ENCODE peak calls at places on chromosomes 3 and 15, in eight cellular contexts. K is mucosa of descending colon, P is A673, I is transverse colon, V is PC-3, A is IMR-90, B is right atrium auricular region, U is astrocyte. H is an unnamed sample.

GRCh38 chr3:172153335-172153861 is 114.0 kb downstream of the FNDC3B start:
- DNase-seq in K (peak; percentile 83), P (no peak), I (peak; percentile 87), V (peak; percentile 97), A (peak; percentile 99), B (peak; percentile 96), U (peak; percentile 100), H (peak; percentile 86)

GRCh38 chr15:66841953-66842681 is 140.1 kb downstream of the SMAD6 start:
- DNase-seq in K (peak; percentile 85), P (no peak), I (peak; percentile 83), V (peak; percentile 82), A (peak; percentile 89), B (peak; percentile 94), U (peak; percentile 83), H (peak; percentile 85)

GRCh38 chr15:51375966-51376640 is 34.6 kb downstream of the GLDN start:
- DNase-seq in K (no peak), P (no peak), I (no peak), V (peak; percentile 76), A (peak; percentile 80), B (no peak), U (peak; percentile 61), H (no peak)

GRCh38 chr15:96549136-96549535 is 218.6 kb downstream of the NR2F2 start:
- DNase-seq in K (no peak), P (no peak), I (no peak), V (no peak), A (no peak), B (no peak), U (no peak), H (no peak)

GRCh38 chr3:100124116-100124767 is 9.9 kb upstream of the FILIP1L start:
- DNase-seq in K (no peak), P (no peak), I (no peak), V (no peak), A (no peak), B (no peak), U (no peak), H (no peak)

GRCh38 chr15:23687143-23687470 is at the start of gene NDN:
- DNase-seq in K (peak; percentile 77), P (no peak), I (peak; percentile 41), V (no peak), A (peak; percentile 52), B (no peak), U (peak; percentile 49), H (peak; percentile 42)

GRCh38 chr15:90598053-90598577 is 68.4 kb downstream of the CRTC3 start:
- DNase-seq in K (peak; percentile 74), P (no peak), I (peak; percentile 79), V (no peak), A (no peak), B (peak; percentile 70), U (no peak), H (peak; percentile 49)

GRCh38 chr3:129554356-129555120 is 11.6 kb downstream of the H1-8 start:
- DNase-seq in K (no peak), P (no peak), I (no peak), V (no peak), A (no peak), B (no peak), U (no peak), H (no peak)

GRCh38 chr3:112002458-112002971 is 3.8 kb downstream of the TAGLN3 start:
- DNase-seq in K (no peak), P (no peak), I (no peak), V (peak; percentile 91), A (peak; percentile 81), B (no peak), U (peak; percentile 60), H (no peak)

GRCh38 chr3:6113338-6113737 is 747.6 kb upstream of the GRM7 start:
- DNase-seq in K (no peak), P (no peak), I (no peak), V (no peak), A (no peak), B (no peak), U (peak; percentile 5), H (no peak)

GRCh38 chr3:139533781-139534443 is 5.6 kb downstream of the RBP1 start:
- DNase-seq in K (no peak), P (peak; percentile 76), I (no peak), V (peak; percentile 74), A (peak; percentile 65), B (no peak), U (peak; percentile 86), H (no peak)

GRCh38 chr3:178901204-178901603 is 170.4 kb downstream of the ZMAT3 start:
- DNase-seq in K (no peak), P (no peak), I (no peak), V (no peak), A (no peak), B (no peak), U (no peak), H (no peak)

GRCh38 chr3:170679190-170679589 is 93.3 kb upstream of the SLC7A14 start:
- DNase-seq in K (no peak), P (no peak), I (no peak), V (no peak), A (no peak), B (no peak), U (no peak), H (no peak)

DNA sequence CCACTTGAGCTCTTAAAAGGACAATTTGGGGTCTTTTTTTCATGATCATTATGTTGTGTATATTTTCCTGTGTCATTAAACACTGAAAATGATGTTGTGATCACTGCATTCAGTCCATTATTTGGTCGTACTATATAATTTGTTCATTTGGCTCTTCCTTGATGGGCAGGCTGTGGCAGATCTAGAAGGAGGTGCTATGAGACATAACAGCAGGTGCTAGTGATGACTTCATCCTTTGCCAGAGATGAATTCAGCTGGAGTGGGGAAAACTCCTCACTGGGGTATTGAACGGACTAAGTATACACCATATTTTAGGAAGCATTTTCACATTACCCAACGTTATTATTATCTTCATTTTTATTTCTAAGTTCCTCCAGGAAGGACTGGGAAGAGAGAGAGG is 12.0 kb downstream of the CMTM7 start:
- DNase-seq in K (no peak), P (no peak), I (no peak), V (no peak), A (no peak), B (no peak), U (no peak), H (no peak)
- H3K4me1 ChIP-seq in K (peaks cover 15% of the 10 kb centered on the region), P (peaks cover 10% of the 10 kb centered on the region), I (peaks cover 16% of the 10 kb centered on the region), V (peaks cover 23% of the 10 kb centered on the region), A (peaks cover 5% of the 10 kb centered on the region), B (no peaks in the 10 kb centered on the region), U (peaks cover 9% of the 10 kb centered on the region), H (peaks cover 2% of the 10 kb centered on the region)

GRCh38 chr15:26867199-26868007 is 541 bp downstream of the GABRA5 start:
- DNase-seq in K (no peak), P (no peak), I (no peak), V (no peak), A (no peak), B (no peak), U (no peak), H (no peak)
- H3K4me3 ChIP-seq in K (no peak overlapping the region), P (no peak overlapping the region), I (no peak overlapping the region), V (no peak overlapping the region), A (no peak overlapping the region), B (peak overlapping the region; percentile 50), U (peak overlapping the region; percentile 49), H (no peak overlapping the region)

GRCh38 chr3:187960820-187961219 is 193.1 kb upstream of the LPP start:
- DNase-seq in K (no peak), P (no peak), I (no peak), V (no peak), A (peak; percentile 13), B (no peak), U (peak; percentile 74), H (no peak)

GRCh38 chr3:187958432-187959003 is 195.4 kb upstream of the LPP start:
- DNase-seq in K (peak; percentile 46), P (no peak), I (peak; percentile 33), V (no peak), A (no peak), B (no peak), U (no peak), H (no peak)

GRCh38 chr3:187963003-187963676 is 190.8 kb upstream of the LPP start:
- DNase-seq in K (no peak), P (no peak), I (no peak), V (no peak), A (no peak), B (no peak), U (no peak), H (no peak)

GRCh38 chr3:187963677-187964385 is 190.1 kb upstream of the LPP start:
- DNase-seq in K (no peak), P (no peak), I (no peak), V (no peak), A (no peak), B (no peak), U (no peak), H (no peak)

DNA sequence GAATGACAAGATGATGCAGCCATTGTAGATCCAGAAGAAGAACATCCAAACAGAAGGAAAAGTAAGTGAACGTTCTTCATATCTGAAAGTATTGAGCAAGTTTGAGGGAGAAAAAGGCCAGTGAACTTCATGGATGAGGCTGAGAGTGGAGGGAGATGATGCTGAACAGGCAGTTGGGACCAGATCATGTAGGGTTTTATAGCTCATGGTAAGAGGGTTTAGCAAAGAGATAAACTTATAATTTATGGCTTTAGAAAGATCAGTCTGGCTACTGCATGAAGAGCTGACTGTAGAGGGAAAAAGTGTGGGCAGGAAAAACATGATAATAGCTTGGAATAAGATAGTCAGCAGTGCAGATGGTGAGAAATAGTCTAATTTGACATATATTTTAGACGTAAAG is 192.6 kb upstream of the LPP start:
- DNase-seq in K (no peak), P (no peak), I (no peak), V (no peak), A (no peak), B (no peak), U (no peak), H (no peak)
- H3K4me1 ChIP-seq in K (no peaks in the 10 kb centered on the region), P (no peaks in the 10 kb centered on the region), I (peaks cover 3% of the 10 kb centered on the region), V (no peaks in the 10 kb centered on the region), A (no peaks in the 10 kb centered on the region), B (no peaks in the 10 kb centered on the region), U (no peaks in the 10 kb centered on the region), H (peaks cover 1% of the 10 kb centered on the region)

GRCh38 chr15:77571181-77571580 is 61.5 kb downstream of the LINGO1 start:
- DNase-seq in K (no peak), P (no peak), I (no peak), V (no peak), A (no peak), B (no peak), U (no peak), H (no peak)

GRCh38 chr15:77568960-77569646 is 63.6 kb downstream of the LINGO1 start:
- DNase-seq in K (no peak), P (no peak), I (no peak), V (no peak), A (peak; percentile 11), B (peak; percentile 65), U (no peak), H (peak; percentile 44)

GRCh38 chr15:77568014-77568959 is 64.4 kb downstream of the LINGO1 start:
- DNase-seq in K (no peak), P (no peak), I (no peak), V (no peak), A (no peak), B (no peak), U (no peak), H (no peak)

GRCh38 chr15:77571741-77572140 is 61.0 kb downstream of the LINGO1 start:
- DNase-seq in K (no peak), P (no peak), I (no peak), V (no peak), A (no peak), B (no peak), U (no peak), H (no peak)

DNA sequence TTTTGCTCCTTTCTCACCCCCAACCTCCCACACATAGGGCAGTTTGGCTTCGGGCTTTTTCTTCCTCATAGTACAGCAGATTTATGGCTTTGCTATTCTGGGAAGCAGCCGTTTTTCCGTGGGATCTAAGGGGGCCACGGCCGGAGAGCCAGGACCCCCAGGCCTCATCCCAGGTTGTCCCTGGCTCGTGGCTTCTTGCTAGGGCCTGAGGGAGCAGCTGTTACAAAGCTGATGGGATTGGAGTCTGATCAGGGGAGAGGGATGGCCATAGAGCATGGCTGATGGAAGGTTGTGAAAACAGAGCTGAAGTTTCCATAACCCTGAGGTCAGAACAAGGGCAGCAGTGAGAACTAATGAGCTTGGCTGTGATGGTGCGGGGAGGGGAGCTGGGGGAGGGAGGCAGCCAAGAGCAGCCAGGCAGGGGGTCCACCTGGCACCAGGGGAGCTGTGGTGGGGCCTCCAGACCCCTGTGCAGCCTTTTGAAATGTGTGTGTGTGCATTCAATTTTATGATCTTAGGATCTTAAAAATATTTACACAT is 63.0 kb downstream of the LINGO1 start:
- DNase-seq in K (no peak), P (no peak), I (no peak), V (no peak), A (no peak), B (no peak), U (no peak), H (no peak)
- H3K4me3 ChIP-seq in K (no peak overlapping the region), P (no peak overlapping the region), I (no peak overlapping the region), V (no peak overlapping the region), A (no peak overlapping the region), B (peak overlapping the region; percentile 37), U (no peak overlapping the region), H (no peak overlapping the region)